ENCODE peak calls at places on chromosomes 6 and 20, in nine cellular contexts. J is right lobe of liver, O is lower leg skin, C is adrenal gland, F is spleen, S is ovary, D is K562, P is tibial nerve, U is erythroblast. Z is an unnamed sample.
A peak's percentile ranks its signal among the peaks of the same experiment; 100 is the strongest.

GRCh38 chr6:80210618-80211017 is 104.1 kb downstream of the BCKDHB start:
- DNase-seq in J (no peak), O (no peak), C (no peak), F (no peak), S (no peak), D (no peak), P (no peak), U (peak; percentile 14), Z (peak; percentile 16)

GRCh38 chr6:49543087-49543858 is 7.2 kb upstream of the C6orf141 start:
- DNase-seq in J (no peak), O (no peak), C (no peak), F (no peak), S (no peak), D (no peak), P (no peak), U (no peak), Z (no peak)

GRCh38 chr6:16849280-16850210 is 88.3 kb upstream of the ATXN1 start:
- DNase-seq in J (no peak), O (peak; percentile 20), C (peak; percentile 20), F (no peak), S (no peak), D (no peak), P (no peak), U (no peak), Z (no peak)

GRCh38 chr6:144351741-144352140 is 66.6 kb downstream of the UTRN start:
- DNase-seq in J (no peak), O (no peak), C (peak; percentile 75), F (no peak), S (no peak), D (no peak), P (no peak), U (no peak), Z (no peak)

GRCh38 chr6:143410859-143411270 is 39.6 kb downstream of the ADAT2 start:
- DNase-seq in J (no peak), O (no peak), C (no peak), F (no peak), S (no peak), D (no peak), P (no peak), U (no peak), Z (no peak)

GRCh38 chr20:45998761-45999160 is 9.9 kb upstream of the MMP9 start:
- DNase-seq in J (peak; percentile 50), O (no peak), C (no peak), F (peak; percentile 83), S (no peak), D (no peak), P (no peak), U (no peak), Z (no peak)

GRCh38 chr20:41138527-41139226 is 1.3 kb downstream of the PLCG1 start:
- DNase-seq in J (no peak), O (no peak), C (no peak), F (no peak), S (no peak), D (no peak), P (no peak), U (no peak), Z (peak; percentile 42)

GRCh38 chr6:45710304-45710821 is 305.3 kb downstream of the CLIC5 start:
- DNase-seq in J (no peak), O (no peak), C (no peak), F (no peak), S (no peak), D (no peak), P (no peak), U (no peak), Z (no peak)

GRCh38 chr6:10154251-10154650 is 260.6 kb downstream of the TFAP2A start:
- DNase-seq in J (no peak), O (no peak), C (no peak), F (no peak), S (no peak), D (no peak), P (no peak), U (no peak), Z (no peak)

DNA sequence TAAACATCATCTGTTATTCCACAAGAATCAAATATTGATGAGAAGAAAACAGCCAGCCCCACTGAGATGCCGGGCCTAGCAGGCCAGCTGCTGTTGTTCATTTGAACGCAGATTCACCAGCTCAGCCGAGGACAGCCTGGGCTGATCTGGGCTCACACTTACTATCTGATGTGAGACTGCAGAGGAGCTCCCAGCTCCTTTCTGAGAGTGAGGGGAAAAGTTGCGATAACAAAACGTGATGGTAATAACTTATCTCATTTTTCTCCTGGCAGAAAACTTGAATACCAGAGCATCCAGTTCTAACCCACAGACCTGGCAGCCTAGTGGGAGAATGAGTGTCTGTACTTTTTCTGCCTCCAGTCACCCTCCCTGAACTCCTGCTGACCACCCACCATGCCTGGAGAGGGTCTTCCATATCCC is 14.5 kb upstream of the BNIP5 start:
- DNase-seq in J (no peak), O (no peak), C (no peak), F (no peak), S (peak; percentile 56), D (peak; percentile 54), P (no peak), U (peak; percentile 73), Z (no peak)
- TF ChIP-seq POLR2A in J (no peak), O (no peak), C (no peak), F (no peak), S (no peak), D (no peak), P (no peak), U (peak; percentile 39), Z (no peak)

DNA sequence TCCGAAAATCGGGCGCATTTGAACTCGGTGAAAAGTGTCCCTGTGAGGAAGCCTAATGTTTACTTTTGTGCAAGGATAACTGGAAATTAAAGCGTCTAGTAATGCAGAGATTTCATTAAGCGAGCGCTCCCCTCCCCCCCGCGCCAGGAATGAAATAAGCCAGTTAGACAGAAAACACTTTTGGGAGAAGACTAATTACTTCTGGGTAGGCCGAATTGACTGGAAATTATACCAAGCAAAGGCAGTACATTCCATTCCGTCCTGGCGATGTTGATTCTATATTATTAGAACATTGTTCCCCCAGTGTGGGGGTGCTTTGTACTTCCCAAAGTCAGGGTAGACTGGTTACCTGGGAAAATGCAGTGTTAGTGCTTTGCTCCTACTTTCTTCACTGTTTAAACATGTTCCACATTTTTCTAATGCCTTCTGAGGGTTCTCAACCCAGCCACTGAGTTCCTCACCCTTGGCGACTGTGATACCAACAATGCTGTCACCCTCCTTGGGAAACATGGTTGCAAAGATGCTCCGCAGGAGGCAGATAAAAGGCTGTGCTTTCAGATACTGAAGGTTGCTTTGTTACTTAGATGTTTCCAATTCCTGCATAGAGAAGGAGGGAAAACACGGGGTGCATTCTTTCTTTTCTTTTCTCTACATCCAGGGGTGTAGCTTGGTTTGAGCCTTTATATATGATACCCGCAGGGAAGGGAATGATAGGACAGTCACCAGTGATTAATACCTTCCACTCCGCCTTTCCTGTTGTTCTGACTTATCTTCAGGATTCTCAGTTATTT is 2.6 kb downstream of the GJA1 start:
- DNase-seq in J (no peak), O (peak; percentile 43), C (peak; percentile 45), F (no peak), S (peak; percentile 58), D (no peak), P (peak; percentile 47), U (no peak), Z (peak; percentile 59)
- TF ChIP-seq POLR2A in J (no peak), O (no peak), C (no peak), F (no peak), S (no peak), D (no peak), P (no peak), U (no peak), Z (no peak)

GRCh38 chr6:170434821-170435155 is 118.3 kb downstream of the PSMB1 start:
- DNase-seq in J (no peak), O (no peak), C (no peak), F (no peak), S (no peak), D (no peak), P (no peak), U (no peak), Z (no peak)

GRCh38 chr6:170435766-170436165 is 117.3 kb downstream of the PSMB1 start:
- DNase-seq in J (no peak), O (no peak), C (no peak), F (no peak), S (no peak), D (no peak), P (no peak), U (no peak), Z (no peak)

GRCh38 chr6:170436209-170436809 is 116.8 kb downstream of the PSMB1 start:
- DNase-seq in J (no peak), O (no peak), C (no peak), F (no peak), S (no peak), D (no peak), P (no peak), U (no peak), Z (no peak)

GRCh38 chr6:170433163-170434095 is 119.7 kb downstream of the PSMB1 start:
- DNase-seq in J (no peak), O (no peak), C (no peak), F (no peak), S (no peak), D (no peak), P (no peak), U (no peak), Z (no peak)

DNA sequence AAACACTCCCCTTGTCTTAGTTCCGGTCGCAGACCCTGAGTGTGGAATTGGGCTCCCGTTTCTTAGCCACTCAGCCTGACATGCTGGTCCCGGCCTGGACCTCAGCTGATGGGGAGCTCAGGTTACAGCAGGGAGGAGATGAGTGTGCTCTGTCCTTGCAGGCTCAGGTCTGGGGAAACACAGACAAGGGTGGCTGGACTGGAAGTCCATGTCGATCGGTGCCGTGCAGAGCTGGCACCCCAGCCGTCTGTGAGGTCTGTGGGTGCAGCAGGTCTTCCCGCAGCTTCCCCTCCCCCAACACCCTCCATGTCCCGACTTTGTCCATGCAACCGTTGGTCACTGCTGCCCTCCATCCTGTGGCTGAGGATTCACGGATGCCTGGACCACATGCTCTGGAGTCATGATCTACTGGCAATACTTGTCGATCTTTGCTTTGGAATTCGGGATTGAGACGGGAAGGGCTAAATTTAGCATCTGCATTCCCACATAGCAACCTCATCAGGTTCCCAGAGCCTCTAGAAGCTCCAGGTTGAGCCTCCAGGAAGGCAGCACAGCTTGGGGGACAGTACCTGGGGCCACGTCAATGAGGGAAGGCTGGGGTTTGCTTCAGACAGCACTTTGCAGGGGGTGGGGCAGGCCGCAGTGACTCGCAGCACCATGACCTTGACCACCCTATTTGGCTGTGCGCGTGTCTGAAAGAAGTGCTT is 118.8 kb downstream of the PSMB1 start:
- DNase-seq in J (no peak), O (no peak), C (no peak), F (no peak), S (no peak), D (no peak), P (no peak), U (no peak), Z (no peak)
- TF ChIP-seq POLR2A in J (no peak), O (no peak), C (no peak), F (no peak), S (no peak), D (no peak), P (no peak), U (no peak), Z (no peak)

DNA sequence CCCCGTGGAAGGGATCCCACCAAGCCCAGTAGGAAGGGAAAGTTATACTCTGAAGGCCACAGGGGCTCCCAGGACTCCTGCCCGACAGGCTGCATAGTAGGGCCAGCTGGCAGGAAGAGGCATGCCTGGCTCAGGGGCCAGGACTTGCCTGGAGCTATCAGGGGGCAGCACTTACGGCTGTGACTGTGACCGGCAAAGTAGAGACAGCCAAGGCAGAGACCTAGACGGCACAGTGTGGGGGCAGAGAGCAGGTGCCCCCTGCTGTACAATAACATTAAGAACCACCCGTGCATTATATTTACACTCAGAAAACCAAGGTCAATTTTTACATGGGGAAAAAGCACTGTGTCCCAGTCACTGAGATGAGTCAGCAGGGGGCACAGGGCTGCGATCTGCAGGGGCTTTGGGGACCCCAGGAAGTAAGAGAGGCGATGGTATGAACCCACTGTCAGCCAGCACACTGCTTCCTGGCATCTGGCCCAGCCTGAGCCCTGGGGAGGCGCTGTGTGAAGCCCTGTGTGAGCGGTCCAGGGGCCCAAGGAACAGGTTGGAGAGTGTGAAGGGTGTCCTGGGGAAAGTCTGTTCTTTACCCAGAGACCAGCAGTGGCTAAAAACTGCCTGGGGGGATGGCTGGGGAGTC is 9.9 kb downstream of the CCDC167 start:
- DNase-seq in J (no peak), O (no peak), C (no peak), F (no peak), S (peak; percentile 51), D (no peak), P (no peak), U (peak; percentile 14), Z (no peak)
- TF ChIP-seq POLR2A in J (no peak), O (no peak), C (no peak), F (no peak), S (no peak), D (no peak), P (no peak), U (no peak), Z (no peak)